ENCODE peak calls at places on chromosomes 6 and 20, in nine cellular contexts. H is transverse colon, A is HCT116, S is sigmoid colon, T is endothelial cell of umbilical vein, L is GM12878, F is prostate gland, O is stomach, J is esophagus muscularis mucosa. M is an unnamed sample.

GRCh38 chr6:13014551-13015378 is 298.2 kb downstream of the PHACTR1 start:
- DNase-seq in H (no peak), S (no peak), A (no peak), O (no peak), T (no peak), L (no peak), F (no peak), J (no peak), M (no peak)

GRCh38 chr20:52749020-52749419 is 223.1 kb upstream of the TSHZ2 start:
- DNase-seq in H (no peak), O (no peak), L (no peak), J (no peak), S (no peak), A (no peak), T (no peak), F (no peak), M (no peak)

GRCh38 chr6:104956663-104957294 is at the start of gene LIN28B:
- DNase-seq in O (no peak), T (no peak), S (no peak), H (no peak), L (no peak), A (no peak), J (no peak), F (no peak), M (no peak)

GRCh38 chr6:113625850-113626249 is 231.3 kb upstream of the MARCKS start:
- DNase-seq in F (no peak), H (no peak), A (no peak), L (no peak), J (no peak), T (no peak), O (no peak), S (no peak), M (no peak)

GRCh38 chr20:48921168-48921882 is at the start of gene ARFGEF2:
- DNase-seq in O (peak; percentile 93), L (peak; percentile 77), A (peak; percentile 69), H (peak; percentile 95), T (peak; percentile 93), S (peak; percentile 94), F (peak; percentile 92), J (peak; percentile 97), M (peak; percentile 95)

GRCh38 chr20:51487525-51488279 is 54.8 kb downstream of the NFATC2 start:
- DNase-seq in T (peak; percentile 50), H (no peak), J (no peak), O (no peak), A (peak; percentile 89), F (no peak), S (no peak), L (no peak), M (no peak)

GRCh38 chr6:120378582-120379220 is 955.6 kb downstream of the TBC1D32 start:
- DNase-seq in H (no peak), L (no peak), F (no peak), A (peak; percentile 70), T (peak; percentile 6), O (no peak), S (no peak), J (no peak), M (no peak)

GRCh38 chr6:85449388-85449817 is 480 bp upstream of the NT5E start:
- DNase-seq in F (no peak), T (peak; percentile 47), A (no peak), O (no peak), S (peak; percentile 75), H (peak; percentile 18), J (no peak), L (peak; percentile 73), M (no peak)

GRCh38 chr20:6045566-6045965 is 8.3 kb downstream of the LRRN4 start:
- DNase-seq in J (no peak), A (no peak), H (no peak), F (no peak), O (no peak), S (no peak), L (no peak), T (no peak), M (no peak)

GRCh38 chr6:96923400-96923799 is 1.1 kb upstream of the KLHL32 start:
- DNase-seq in F (no peak), L (no peak), S (no peak), A (no peak), T (no peak), O (no peak), J (no peak), H (no peak), M (no peak)

GRCh38 chr6:127348046-127348661 is 4.7 kb upstream of the ECHDC1 start:
- DNase-seq in T (no peak), A (no peak), O (no peak), S (no peak), H (no peak), L (no peak), J (no peak), F (no peak), M (no peak)

GRCh38 chr6:26202201-26202611 is 115.0 kb downstream of the HFE start:
- DNase-seq in L (no peak), T (no peak), A (no peak), O (no peak), F (no peak), H (no peak), S (no peak), J (no peak), M (no peak)
- H3K27ac ChIP-seq in L (peak overlapping the region; percentile 6), T (no peak overlapping the region), A (peak overlapping the region; percentile 98), O (no peak overlapping the region), F (no peak overlapping the region), H (no peak overlapping the region), S (no peak overlapping the region), J (no peak overlapping the region), M (no peak overlapping the region)

DNA sequence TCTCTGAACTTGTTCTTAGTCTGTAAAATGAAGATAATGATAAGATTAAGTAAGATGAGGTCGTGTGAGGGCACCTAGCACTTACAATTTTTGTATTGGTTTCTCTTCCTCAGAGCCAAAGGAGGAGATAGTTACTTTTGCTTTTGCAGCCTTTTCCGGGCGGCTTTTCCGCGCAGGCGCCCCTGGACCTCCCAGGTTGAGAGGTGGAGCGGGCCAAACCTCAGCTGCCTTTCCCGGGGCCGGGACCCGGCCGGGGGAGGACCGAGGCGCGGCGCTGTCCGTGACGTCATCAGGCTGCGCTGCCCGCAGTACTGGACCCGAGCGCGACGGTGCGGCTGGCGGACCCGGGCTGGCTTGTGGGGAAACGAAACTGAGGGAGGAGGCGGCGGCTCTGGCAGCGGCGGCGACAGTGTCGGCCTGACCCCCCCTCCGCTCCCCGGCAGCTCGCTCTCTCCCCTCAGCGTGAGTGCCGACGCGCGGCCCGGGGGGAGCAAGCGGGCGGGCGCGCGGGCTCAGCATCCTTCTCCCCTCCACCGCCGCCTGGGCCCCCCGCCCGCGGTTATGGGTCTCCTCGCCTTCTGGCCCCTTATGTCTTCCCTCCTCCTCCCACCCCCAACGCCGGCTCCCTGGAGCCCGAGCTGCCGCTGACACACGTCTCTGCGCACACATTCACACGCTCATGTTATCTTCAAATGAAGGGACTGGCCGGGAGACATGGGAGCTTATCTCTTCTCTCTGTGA is at the start of gene CMTR1:
- DNase-seq in F (peak; percentile 89), J (peak; percentile 98), T (peak; percentile 89), S (peak; percentile 97), O (peak; percentile 96), H (peak; percentile 97), L (peak; percentile 83), A (peak; percentile 62), M (no peak)
- TF ChIP-seq POLR2A in F (peak; percentile 57), J (peak; percentile 36), T (peak; percentile 79), S (peak; percentile 57), O (no peak), H (peak; percentile 78), L (peak; percentile 90), A (peak; percentile 82), M (peak; percentile 48)

GRCh38 chr20:36818185-36818584 is 44.6 kb upstream of the DSN1 start:
- DNase-seq in T (no peak), H (no peak), S (no peak), F (no peak), A (no peak), L (no peak), O (no peak), J (no peak), M (no peak)

GRCh38 chr20:36819662-36820061 is 46.1 kb upstream of the DSN1 start:
- DNase-seq in F (no peak), S (no peak), L (no peak), J (no peak), H (no peak), O (peak; percentile 75), T (no peak), A (no peak), M (no peak)

GRCh38 chr20:36820928-36821327 is 47.4 kb upstream of the DSN1 start:
- DNase-seq in S (no peak), A (no peak), H (no peak), L (no peak), J (no peak), T (no peak), F (no peak), O (no peak), M (no peak)

GRCh38 chr20:36818831-36819230 is 45.3 kb upstream of the DSN1 start:
- DNase-seq in O (no peak), J (no peak), L (no peak), S (no peak), F (no peak), T (peak; percentile 36), H (no peak), A (no peak), M (no peak)

DNA sequence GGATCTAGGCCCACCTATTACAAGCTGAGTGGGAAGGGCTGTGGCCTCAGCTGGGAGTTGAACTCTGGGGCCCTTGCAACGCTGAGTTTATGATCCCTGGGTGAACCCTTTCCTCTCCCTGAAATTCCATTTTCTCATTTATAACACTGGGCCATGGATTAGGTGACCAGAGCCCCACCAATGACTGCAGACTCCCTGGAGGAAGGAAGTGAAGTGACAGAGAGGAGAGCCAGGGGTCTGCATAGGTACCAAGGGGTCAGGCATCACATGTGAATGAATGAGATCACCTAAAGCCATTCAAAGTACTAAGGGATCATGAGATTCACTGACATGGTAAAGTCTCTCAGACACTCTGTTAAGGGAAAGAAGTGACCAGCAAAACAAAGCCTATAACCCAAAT is 46.5 kb upstream of the DSN1 start:
- DNase-seq in F (no peak), T (no peak), O (no peak), L (no peak), A (no peak), S (no peak), H (no peak), J (no peak), M (no peak)
- TF ChIP-seq POLR2AphosphoS5 in F (no peak), T (no peak), O (no peak), L (no peak), A (no peak), S (no peak), H (no peak), J (no peak), M (no peak)

DNA sequence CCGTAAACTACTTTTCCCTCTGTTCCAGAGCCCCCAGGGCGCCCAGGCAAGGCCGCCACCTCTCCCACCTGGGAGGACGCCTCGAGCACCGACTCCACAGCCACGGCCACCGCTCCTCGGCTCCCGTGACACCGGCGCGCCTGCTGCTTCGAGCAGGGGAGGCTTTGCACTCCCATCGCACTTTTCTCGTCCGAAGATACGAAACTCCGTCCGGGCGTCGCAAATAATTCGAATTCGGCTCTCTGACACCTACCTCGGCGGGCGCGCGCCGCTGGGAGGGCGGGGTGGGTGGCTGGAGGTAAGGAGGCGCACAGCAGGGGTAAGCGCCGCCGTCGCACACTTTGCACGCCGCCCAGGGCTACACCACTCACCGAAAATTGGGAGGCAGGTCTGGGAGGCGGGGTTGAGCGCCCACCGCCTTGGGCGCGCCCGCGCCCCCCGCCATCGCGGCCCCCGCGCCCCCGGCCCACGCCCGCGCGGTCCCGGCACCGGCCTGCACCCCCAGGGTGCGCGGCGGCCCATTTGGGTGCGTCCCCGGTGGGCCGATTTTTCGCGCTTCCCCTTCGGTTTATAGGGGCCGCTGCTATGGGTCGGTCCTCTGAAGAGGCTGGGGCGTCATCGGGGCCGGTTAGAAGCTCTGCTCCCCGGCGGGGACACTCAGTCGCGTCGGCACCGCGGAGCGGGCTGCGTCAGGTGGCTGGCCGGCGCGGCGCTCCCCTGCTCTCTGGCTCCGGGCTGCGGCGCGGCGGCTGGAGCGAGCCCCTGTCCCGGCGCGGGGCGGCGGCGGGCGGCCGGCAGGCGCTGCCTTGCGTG is 36.2 kb downstream of the GNAS start:
- DNase-seq in F (peak; percentile 77), H (peak; percentile 87), J (no peak), O (peak; percentile 82), S (peak; percentile 93), L (no peak), A (no peak), T (peak; percentile 50), M (peak; percentile 85)
- H3K27ac ChIP-seq in F (peak overlapping the region; percentile 100), H (peak overlapping the region; percentile 100), J (peak overlapping the region; percentile 100), O (peak overlapping the region; percentile 98), S (peak overlapping the region; percentile 100), L (peak overlapping the region; percentile 87), A (peak overlapping the region; percentile 85), T (peak overlapping the region; percentile 37), M (peak overlapping the region; percentile 99)